ENCODE peak calls at places on chromosomes 1 and 21, in six cellular contexts. D is uterus, A is amniotic stem cell, B is GM18507, L is EL, V is T1000. S is an unnamed sample.

GRCh38 chr1:1604374-1605033 is 4.6 kb upstream of the FNDC10 start:
- DNase-seq in L (no peak), D (no peak), A (no peak), B (no peak), V (no peak), S (no peak)

GRCh38 chr1:36224537-36225297 is 474 bp downstream of the THRAP3 start:
- DNase-seq in A (peak), L (peak), D (peak), B (peak), V (peak), S (peak)

GRCh38 chr1:98277111-98277510 is 356.3 kb upstream of the DPYD start:
- DNase-seq in D (no peak), A (no peak), V (no peak), L (peak), B (no peak), S (no peak)

GRCh38 chr1:177432897-177433296 is 262.1 kb downstream of the BRINP2 start:
- DNase-seq in V (no peak), A (no peak), B (no peak), D (no peak), L (no peak), S (no peak)

GRCh38 chr1:47196622-47197021 is 6.8 kb upstream of the PDZK1IP1 start:
- DNase-seq in V (no peak), D (no peak), L (no peak), A (no peak), B (no peak), S (no peak)

GRCh38 chr1:54857741-54858665 is 29.0 kb downstream of the DHCR24 start:
- DNase-seq in V (no peak), L (peak), B (no peak), D (no peak), A (no peak), S (peak)

GRCh38 chr1:200959341-200959985 is 64.1 kb downstream of the KIF21B start:
- DNase-seq in B (no peak), A (no peak), V (no peak), L (no peak), D (no peak), S (no peak)

GRCh38 chr1:160643138-160643537 is 3.7 kb downstream of the SLAMF1 start:
- DNase-seq in L (no peak), D (no peak), V (no peak), B (no peak), A (no peak), S (no peak)

GRCh38 chr21:43760391-43760958 is 15.6 kb downstream of the CSTB start:
- DNase-seq in A (no peak), V (no peak), B (no peak), D (no peak), L (no peak), S (no peak)

GRCh38 chr1:5579966-5580365 is 412.3 kb downstream of the NPHP4 start:
- DNase-seq in V (no peak), A (no peak), L (no peak), B (no peak), D (no peak), S (no peak)

GRCh38 chr1:78333426-78334012 is 157.3 kb upstream of the PTGFR start:
- DNase-seq in L (peak), V (no peak), D (peak), B (no peak), A (no peak), S (no peak)

GRCh38 chr1:235105051-235106043 is 23.3 kb downstream of the TOMM20 start:
- DNase-seq in D (no peak), V (no peak), L (peak), A (no peak), B (peak), S (peak)

GRCh38 chr1:39979654-39980053 is 24.7 kb downstream of the MFSD2A start:
- DNase-seq in A (no peak), D (no peak), V (no peak), B (no peak), L (no peak), S (no peak)

GRCh38 chr1:52769346-52770033 is 43.2 kb downstream of the ZYG11B start:
- DNase-seq in L (no peak), V (no peak), B (no peak), D (no peak), A (no peak), S (no peak)

GRCh38 chr1:47699492-47700220 is 261.8 kb downstream of the FOXD2 start:
- DNase-seq in A (no peak), B (no peak), V (no peak), L (no peak), D (no peak), S (no peak)

GRCh38 chr1:154608522-154609294 is 722 bp upstream of the ADAR start:
- DNase-seq in V (no peak), B (no peak), L (peak), A (peak), D (no peak), S (peak)

S was measured in ureter.